ENCODE peak calls at places on chromosomes 6 and 20, in four cellular contexts. O is neural crest cell, B is A172, V is D341Med. W is an unnamed sample.

GRCh38 chr20:50311308-50312001 is 120.8 kb downstream of the CEBPB start:
- DNase-seq in B (no peak), O (no peak), V (no peak), W (no peak)

GRCh38 chr6:16950311-16950710 is 151.5 kb upstream of the STMND1 start:
- DNase-seq in V (no peak), O (no peak), B (no peak), W (no peak)

GRCh38 chr6:100217225-100217624 is 223.2 kb upstream of the MCHR2 start:
- DNase-seq in V (no peak), O (no peak), B (no peak), W (no peak)

GRCh38 chr6:96939019-96939805 is 14.7 kb downstream of the KLHL32 start:
- DNase-seq in B (peak), V (no peak), O (no peak), W (peak)

GRCh38 chr6:159806021-159806458 is 6.0 kb downstream of the PNLDC1 start:
- DNase-seq in B (no peak), O (no peak), V (no peak), W (no peak)

GRCh38 chr6:37038297-37039198 is 33.1 kb downstream of the FGD2 start:
- DNase-seq in B (no peak), O (no peak), V (no peak), W (no peak)

GRCh38 chr6:166729658-166730057 is 102.6 kb upstream of the RPS6KA2 start:
- DNase-seq in B (no peak), V (no peak), O (no peak), W (no peak)

GRCh38 chr20:48392407-48393310 is 435.1 kb downstream of the PREX1 start:
- DNase-seq in B (no peak), O (no peak), V (no peak), W (no peak)

GRCh38 chr6:27040244-27041042 is 207.1 kb upstream of the PRSS16 start:
- DNase-seq in V (no peak), O (no peak), B (no peak), W (no peak)